ENCODE peak calls at places on chromosome 22, in nine cellular contexts. Q is adrenal gland; M is effector memory CD4-positive, alpha-beta T cell; B is CD4-positive, alpha-beta memory T cell; A is CD4-positive, CD25-positive, alpha-beta regulatory T cell; H is pancreas; C is neural progenitor cell; S is heart right ventricle; N is ovary. R is an unnamed sample.
A peak's percentile ranks its signal among the peaks of the same experiment; 100 is the strongest.

GRCh38 chr22:24432059-24432853 is 4.9 kb downstream of the ADORA2A start:
- DNase-seq in H (no peak), M (no peak), B (no peak), Q (no peak), S (peak; percentile 84), C (no peak), N (peak; percentile 83), A (no peak), R (no peak)

GRCh38 chr22:48428556-48429371 is 1398.9 kb downstream of the BRD1 start:
- DNase-seq in N (no peak), S (no peak), C (no peak), M (no peak), H (no peak), A (no peak), B (no peak), Q (no peak), R (no peak)

GRCh38 chr22:45506961-45507360 is 4.3 kb downstream of the FBLN1 start:
- DNase-seq in B (no peak), N (no peak), M (no peak), C (no peak), H (no peak), Q (no peak), A (no peak), S (no peak), R (no peak)

GRCh38 chr22:31170971-31171370 is 11.0 kb downstream of the RNF185 start:
- DNase-seq in N (no peak), M (no peak), B (no peak), S (no peak), A (no peak), C (no peak), Q (no peak), H (no peak), R (no peak)

GRCh38 chr22:49015459-49015858 is 812.2 kb downstream of the BRD1 start:
- DNase-seq in S (no peak), B (no peak), H (no peak), C (no peak), A (no peak), Q (no peak), M (no peak), N (peak; percentile 24), R (no peak)

GRCh38 chr22:33635766-33636165 is 284.5 kb downstream of the LARGE1 start:
- DNase-seq in M (no peak), N (no peak), S (no peak), B (no peak), Q (no peak), A (no peak), H (no peak), C (no peak), R (no peak)

GRCh38 chr22:50517495-50518260 is 7.7 kb downstream of the SCO2 start:
- DNase-seq in H (no peak), M (no peak), C (no peak), N (no peak), S (no peak), Q (no peak), A (no peak), B (no peak), R (no peak)

GRCh38 chr22:28019360-28019759 is 100.3 kb upstream of the PITPNB start:
- DNase-seq in A (no peak), H (peak; percentile 10), C (no peak), B (no peak), S (no peak), N (peak; percentile 34), M (no peak), Q (peak; percentile 78), R (no peak)

GRCh38 chr22:30191049-30191701 is 55.4 kb downstream of the LIF start:
- DNase-seq in M (no peak), C (no peak), H (no peak), A (no peak), S (no peak), N (no peak), Q (no peak), B (no peak), R (no peak)

GRCh38 chr22:49205401-49205800 is 622.3 kb downstream of the BRD1 start:
- DNase-seq in B (no peak), Q (no peak), A (no peak), S (no peak), N (peak; percentile 7), C (no peak), H (no peak), M (no peak), R (no peak)

GRCh38 chr22:33007485-33007884 is 50.7 kb downstream of the SYN3 start:
- DNase-seq in N (no peak), B (no peak), C (no peak), M (no peak), H (no peak), A (no peak), S (no peak), Q (no peak), R (no peak)

GRCh38 chr22:45544588-45545170 is 42.0 kb downstream of the FBLN1 start:
- DNase-seq in N (no peak), A (no peak), M (no peak), Q (no peak), S (peak; percentile 24), B (no peak), H (no peak), C (no peak), R (no peak)

GRCh38 chr22:21963790-21964211 is 11.2 kb upstream of the PPM1F start:
- DNase-seq in Q (peak; percentile 73), B (no peak), H (no peak), C (no peak), S (no peak), N (no peak), M (no peak), A (no peak), R (no peak)

GRCh38 chr22:46373166-46373565 is 37.7 kb downstream of the TRMU start:
- DNase-seq in H (no peak), A (no peak), N (no peak), M (no peak), B (no peak), S (no peak), C (no peak), Q (no peak), R (no peak)

GRCh38 chr22:19817561-19818263 is 37.0 kb downstream of the GNB1L start:
- DNase-seq in Q (no peak), S (no peak), B (no peak), H (no peak), M (no peak), A (no peak), N (no peak), C (no peak), R (no peak)

GRCh38 chr22:24588370-24588755 is 4.5 kb downstream of the LRRC75B start:
- DNase-seq in H (peak; percentile 68), Q (no peak), A (no peak), C (no peak), S (no peak), B (no peak), M (no peak), N (peak; percentile 47), R (no peak)

GRCh38 chr22:50604623-50605348 is 4.2 kb downstream of the MAPK8IP2 start:
- DNase-seq in M (no peak), A (no peak), C (no peak), Q (no peak), B (no peak), H (no peak), S (no peak), N (no peak), R (no peak)

DNA sequence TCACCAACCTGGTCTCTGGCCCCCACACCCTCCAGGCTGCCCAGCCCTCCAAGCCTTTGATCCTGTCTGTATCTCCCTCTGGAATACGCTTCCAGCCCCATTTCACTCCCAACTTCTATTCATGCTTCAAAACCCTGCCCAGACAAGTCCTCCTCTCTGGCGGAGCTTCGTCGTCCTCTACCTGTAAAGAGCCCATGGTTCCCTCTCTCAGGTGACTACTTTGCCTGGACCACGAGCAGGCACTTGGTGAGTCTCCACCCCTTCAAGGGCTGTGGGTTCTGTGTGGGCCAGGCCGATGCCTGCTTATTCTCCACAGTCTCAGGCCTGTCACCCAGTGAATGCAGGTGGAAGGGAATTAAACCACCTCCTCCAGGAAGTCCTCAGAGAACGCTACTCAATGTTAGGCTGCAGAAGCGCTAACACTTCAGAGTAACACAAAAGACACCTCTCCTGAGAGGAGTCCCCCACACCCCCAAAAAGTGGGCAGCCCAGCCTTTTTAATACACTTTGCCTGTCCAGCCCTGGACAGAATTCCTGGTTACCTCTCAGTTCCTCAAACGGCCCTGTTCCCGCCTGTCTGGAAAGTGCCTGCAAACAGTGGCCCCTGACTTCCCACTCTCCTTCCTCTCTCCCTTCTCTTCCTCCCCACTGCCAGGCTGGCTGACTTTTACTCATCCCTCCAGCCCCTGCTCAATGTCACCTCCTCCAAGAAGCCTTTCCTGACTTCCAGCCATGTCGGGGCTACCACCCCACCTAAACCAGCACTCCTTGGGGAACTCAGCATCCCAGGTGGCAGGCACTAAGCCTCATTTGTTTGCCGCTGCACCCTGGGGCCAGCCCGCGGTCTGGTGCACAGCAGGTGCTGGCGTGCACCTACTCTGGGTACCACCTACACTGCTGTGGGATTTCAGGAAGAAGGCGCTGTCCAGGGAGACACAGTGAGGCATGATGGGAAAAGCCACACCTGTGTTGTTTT is 9.0 kb downstream of the RAC2 start:
- DNase-seq in M (no peak), C (no peak), S (no peak), N (peak; percentile 11), Q (no peak), A (no peak), H (no peak), B (no peak), R (no peak)
- H3K4me1 ChIP-seq in M (peaks cover 94% of the 10 kb centered on the region), C (no peaks in the 10 kb centered on the region), S (peaks cover 91% of the 10 kb centered on the region), N (no peaks in the 10 kb centered on the region), Q (peaks cover 13% of the 10 kb centered on the region), A (peaks cover 100% of the 10 kb centered on the region), H (peaks cover 3% of the 10 kb centered on the region), B (peaks cover 98% of the 10 kb centered on the region), R (no peaks in the 10 kb centered on the region)

GRCh38 chr22:40602231-40602630 is 34.3 kb downstream of the MRTFA start:
- DNase-seq in C (no peak), Q (no peak), A (no peak), B (no peak), S (no peak), H (no peak), M (no peak), N (no peak), R (no peak)
- H3K4me1 ChIP-seq in C (peaks cover 13% of the 10 kb centered on the region), Q (peaks cover 74% of the 10 kb centered on the region), A (no peaks in the 10 kb centered on the region), B (peaks cover 31% of the 10 kb centered on the region), S (peaks cover 49% of the 10 kb centered on the region), H (peaks cover 54% of the 10 kb centered on the region), M (peaks cover 4% of the 10 kb centered on the region), N (peaks cover 16% of the 10 kb centered on the region), R (peaks cover 1% of the 10 kb centered on the region)

DNA sequence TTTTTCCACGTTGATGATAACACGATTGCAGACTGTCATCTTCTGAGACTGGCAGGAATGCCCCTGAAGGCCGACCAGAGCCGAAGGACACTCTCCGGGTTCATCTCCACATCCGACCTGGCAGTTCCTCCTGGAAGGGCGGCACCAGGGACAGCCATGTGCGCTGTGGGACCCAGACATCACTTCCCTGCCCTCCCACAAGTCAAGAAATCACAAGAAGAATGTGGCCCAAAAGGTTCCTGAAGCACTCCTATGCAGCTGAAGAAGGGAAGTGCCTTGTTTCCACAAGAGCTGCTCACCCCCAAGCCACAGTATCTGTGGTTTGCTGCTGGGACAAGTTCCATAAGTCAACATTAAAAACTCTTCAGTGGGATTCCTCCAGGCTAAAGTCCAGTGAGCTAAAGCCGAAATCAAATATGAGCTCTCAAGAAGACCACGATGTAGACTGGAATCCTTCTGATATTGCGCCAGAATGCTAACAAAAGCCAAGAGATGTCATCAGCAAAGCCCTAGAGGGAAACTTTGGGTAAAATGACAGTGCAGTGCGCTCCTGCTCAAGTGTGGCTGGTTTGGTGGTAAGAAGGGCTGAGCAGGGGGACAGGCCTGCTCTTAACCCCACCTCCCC is 21.2 kb downstream of the PACSIN2 start:
- DNase-seq in B (no peak), A (no peak), Q (peak; percentile 64), C (no peak), H (no peak), N (no peak), S (no peak), M (no peak), R (no peak)
- H3K4me1 ChIP-seq in B (peaks cover 11% of the 10 kb centered on the region), A (peaks cover 8% of the 10 kb centered on the region), Q (peaks cover 89% of the 10 kb centered on the region), C (no peaks in the 10 kb centered on the region), H (peaks cover 77% of the 10 kb centered on the region), N (peaks cover 28% of the 10 kb centered on the region), S (peaks cover 79% of the 10 kb centered on the region), M (peaks cover 4% of the 10 kb centered on the region), R (peaks cover 5% of the 10 kb centered on the region)

GRCh38 chr22:35777335-35777975 is 59.8 kb downstream of the APOL5 start:
- DNase-seq in C (no peak), S (no peak), B (no peak), A (no peak), Q (no peak), M (no peak), N (no peak), H (no peak), R (no peak)
- H3K4me1 ChIP-seq in C (peaks cover 9% of the 10 kb centered on the region), S (peaks cover 5% of the 10 kb centered on the region), B (no peaks in the 10 kb centered on the region), A (no peaks in the 10 kb centered on the region), Q (no peaks in the 10 kb centered on the region), M (no peaks in the 10 kb centered on the region), N (peaks cover 4% of the 10 kb centered on the region), H (no peaks in the 10 kb centered on the region), R (no peaks in the 10 kb centered on the region)

R was measured in iPS DF 6.9.